ENCODE peak calls at places on chromosomes 5 and 9, in five cellular contexts. U, A, J, R and Y are unnamed samples.
A peak's percentile ranks its signal among the peaks of the same experiment; 100 is the strongest.

GRCh38 chr9:124099860-124100259 is 88.3 kb downstream of the LHX2 start:
- DNase-seq in U (no peak), A (no peak), J (no peak), R (no peak), Y (no peak)

GRCh38 chr5:14581333-14581890 is at the start of gene OTULINL:
- DNase-seq in U (peak; percentile 95), A (peak; percentile 78), J (peak; percentile 92), R (peak; percentile 90), Y (peak; percentile 92)

GRCh38 chr5:157455057-157455456 is 5.0 kb upstream of the NIPAL4 start:
- DNase-seq in U (no peak), A (no peak), J (no peak), R (no peak), Y (no peak)

GRCh38 chr5:40746703-40747102 is 9.1 kb downstream of the TTC33 start:
- DNase-seq in U (no peak), A (no peak), J (no peak), R (no peak), Y (no peak)

GRCh38 chr5:153402550-153402949 is 87.9 kb upstream of the GRIA1 start:
- DNase-seq in U (no peak), A (no peak), J (no peak), R (no peak), Y (no peak)

GRCh38 chr9:15724006-15724405 is 171.2 kb downstream of the CCDC171 start:
- DNase-seq in U (no peak), A (no peak), J (no peak), R (no peak), Y (no peak)

GRCh38 chr9:95305770-95306492 is 11.6 kb downstream of the FANCC start:
- DNase-seq in U (no peak), A (no peak), J (no peak), R (no peak), Y (no peak)

GRCh38 chr9:36317766-36318165 is 59.5 kb upstream of the GNE start:
- DNase-seq in U (no peak), A (peak; percentile 27), J (peak; percentile 47), R (no peak), Y (peak; percentile 49)

GRCh38 chr9:102445181-102445747 is 549.9 kb upstream of the CYLC2 start:
- DNase-seq in U (no peak), A (no peak), J (no peak), R (no peak), Y (no peak)

GRCh38 chr5:142697846-142698245 is 12.0 kb upstream of the FGF1 start:
- DNase-seq in U (no peak), A (no peak), J (no peak), R (peak; percentile 57), Y (no peak)

GRCh38 chr9:131807131-131807990 is 67.5 kb upstream of the RAPGEF1 start:
- DNase-seq in U (no peak), A (peak; percentile 81), J (no peak), R (peak; percentile 31), Y (no peak)

GRCh38 chr9:108903437-108904103 is 30.4 kb downstream of the ELP1 start:
- DNase-seq in U (no peak), A (no peak), J (no peak), R (no peak), Y (no peak)

GRCh38 chr9:18331808-18332209 is 142.1 kb upstream of the ADAMTSL1 start:
- DNase-seq in U (no peak), A (no peak), J (no peak), R (peak; percentile 19), Y (no peak)

GRCh38 chr9:89095755-89096154 is 82.9 kb downstream of the SHC3 start:
- DNase-seq in U (no peak), A (no peak), J (no peak), R (no peak), Y (no peak)

GRCh38 chr9:113349434-113350337 is at the start of gene BSPRY:
- DNase-seq in U (no peak), A (peak; percentile 43), J (no peak), R (peak; percentile 45), Y (peak; percentile 69)

GRCh38 chr9:82382887-82383616 is 394.5 kb downstream of the SPATA31D1 start:
- DNase-seq in U (no peak), A (peak; percentile 36), J (no peak), R (no peak), Y (no peak)

GRCh38 chr9:113876806-113877236 is 712 bp downstream of the ZNF618 start:
- DNase-seq in U (no peak), A (no peak), J (no peak), R (peak; percentile 36), Y (no peak)

GRCh38 chr9:38131729-38132128 is 62.7 kb upstream of the SHB start:
- DNase-seq in U (peak; percentile 41), A (no peak), J (no peak), R (no peak), Y (peak; percentile 6)

GRCh38 chr5:80254767-80255424 is 952 bp downstream of the SERINC5 start:
- DNase-seq in U (no peak), A (no peak), J (no peak), R (no peak), Y (no peak)

GRCh38 chr9:125617087-125617486 is 89.9 kb downstream of the MAPKAP1 start:
- DNase-seq in U (no peak), A (no peak), J (no peak), R (no peak), Y (no peak)

GRCh38 chr5:76385540-76385939 is 17.5 kb upstream of the IQGAP2 start:
- DNase-seq in U (no peak), A (no peak), J (no peak), R (no peak), Y (no peak)

GRCh38 chr5:197892-198489 is 6.7 kb downstream of the LRRC14B start:
- DNase-seq in U (peak; percentile 39), A (no peak), J (no peak), R (no peak), Y (no peak)

GRCh38 chr5:154058055-154059038 is 19.6 kb downstream of the MFAP3 start:
- DNase-seq in U (no peak), A (no peak), J (no peak), R (no peak), Y (no peak)

GRCh38 chr5:59445741-59446140 is 447.8 kb downstream of the PDE4D start:
- DNase-seq in U (no peak), A (no peak), J (no peak), R (no peak), Y (no peak)

GRCh38 chr9:124805186-124805585 is 28.3 kb downstream of the OLFML2A start:
- DNase-seq in U (no peak), A (no peak), J (no peak), R (no peak), Y (no peak)

GRCh38 chr9:38009035-38009501 is 60.0 kb downstream of the SHB start:
- DNase-seq in U (no peak), A (no peak), J (no peak), R (no peak), Y (no peak)

GRCh38 chr5:154464435-154464834 is 13.6 kb downstream of the HAND1 start:
- DNase-seq in U (no peak), A (no peak), J (no peak), R (no peak), Y (no peak)

GRCh38 chr9:133260334-133261102 is 14.5 kb downstream of the ABO start:
- DNase-seq in U (no peak), A (no peak), J (no peak), R (no peak), Y (no peak)

GRCh38 chr5:175842947-175843793 is 28.2 kb upstream of the CPLX2 start:
- DNase-seq in U (no peak), A (peak; percentile 90), J (no peak), R (no peak), Y (peak; percentile 11)

GRCh38 chr5:178326054-178326715 is 93.6 kb upstream of the PHYKPL start:
- DNase-seq in U (no peak), A (no peak), J (peak; percentile 40), R (no peak), Y (no peak)

GRCh38 chr5:74212336-74212735 is 428.2 kb downstream of the ENC1 start:
- DNase-seq in U (no peak), A (peak; percentile 84), J (no peak), R (peak; percentile 20), Y (peak; percentile 47)